ENCODE peak calls at places on chromosome 15, in six cellular contexts. One of them, this sample, is unnamed. For H3K4me1 and H3K27me3, the result is how much of the 10 kb centered on the place peaks cover.

GRCh38 chr15:43277231-43277823 is 10.6 kb upstream of the TGM5 start:
- DNase-seq in CD8-positive, alpha-beta T cell: no peak
- DNase-seq in aorta: no peak
- DNase-seq in right lobe of liver: no peak
- DNase-seq in adrenal gland: no peak
- DNase-seq in colonic mucosa: no peak
- DNase-seq in this sample: no peak

GRCh38 chr15:41796457-41796856 is 22.2 kb downstream of the MAPKBP1 start:
- DNase-seq in colonic mucosa: no peak
- DNase-seq in aorta: no peak
- DNase-seq in CD8-positive, alpha-beta T cell: no peak
- DNase-seq in adrenal gland: no peak
- DNase-seq in right lobe of liver: no peak
- DNase-seq in this sample: no peak

GRCh38 chr15:59398220-59398619 is 25.5 kb upstream of the MYO1E start:
- DNase-seq in adrenal gland: no peak
- DNase-seq in colonic mucosa: no peak
- DNase-seq in right lobe of liver: no peak
- DNase-seq in CD8-positive, alpha-beta T cell: no peak
- DNase-seq in aorta: no peak
- DNase-seq in this sample: no peak

GRCh38 chr15:68691667-68692066 is 112.9 kb downstream of the CORO2B start:
- DNase-seq in colonic mucosa: no peak
- DNase-seq in adrenal gland: no peak
- DNase-seq in CD8-positive, alpha-beta T cell: no peak
- DNase-seq in aorta: no peak
- DNase-seq in right lobe of liver: no peak
- DNase-seq in this sample: peak

GRCh38 chr15:40469776-40470390 is 901 bp upstream of the CHST14 start:
- DNase-seq in colonic mucosa: no peak
- DNase-seq in aorta: peak
- DNase-seq in adrenal gland: no peak
- DNase-seq in right lobe of liver: no peak
- DNase-seq in CD8-positive, alpha-beta T cell: no peak
- DNase-seq in this sample: no peak

GRCh38 chr15:62983956-62984355 is 58.6 kb upstream of the TPM1 start:
- DNase-seq in aorta: no peak
- DNase-seq in adrenal gland: no peak
- DNase-seq in right lobe of liver: no peak
- DNase-seq in colonic mucosa: no peak
- DNase-seq in CD8-positive, alpha-beta T cell: no peak
- DNase-seq in this sample: no peak

GRCh38 chr15:75694241-75695182 is 18.1 kb downstream of the CSPG4 start:
- DNase-seq in adrenal gland: peak
- DNase-seq in CD8-positive, alpha-beta T cell: no peak
- DNase-seq in colonic mucosa: peak
- DNase-seq in right lobe of liver: peak
- DNase-seq in aorta: peak
- DNase-seq in this sample: peak

GRCh38 chr15:78808550-78808949 is 2.7 kb downstream of the ADAMTS7 start:
- DNase-seq in colonic mucosa: peak
- DNase-seq in right lobe of liver: no peak
- DNase-seq in CD8-positive, alpha-beta T cell: no peak
- DNase-seq in adrenal gland: peak
- DNase-seq in aorta: no peak
- DNase-seq in this sample: no peak

GRCh38 chr15:78461171-78461881 is 23.3 kb downstream of the IREB2 start:
- DNase-seq in right lobe of liver: no peak
- DNase-seq in aorta: no peak
- DNase-seq in adrenal gland: no peak
- DNase-seq in colonic mucosa: no peak
- DNase-seq in CD8-positive, alpha-beta T cell: peak
- DNase-seq in this sample: no peak

GRCh38 chr15:78567541-78567940 is 2.2 kb downstream of the CHRNA5 start:
- DNase-seq in right lobe of liver: no peak
- DNase-seq in CD8-positive, alpha-beta T cell: no peak
- DNase-seq in colonic mucosa: no peak
- DNase-seq in adrenal gland: no peak
- DNase-seq in aorta: no peak
- DNase-seq in this sample: no peak

GRCh38 chr15:33154366-33155166 is 39.9 kb downstream of the FMN1 start:
- DNase-seq in adrenal gland: peak
- DNase-seq in CD8-positive, alpha-beta T cell: no peak
- DNase-seq in aorta: no peak
- DNase-seq in colonic mucosa: no peak
- DNase-seq in right lobe of liver: no peak
- DNase-seq in this sample: no peak

GRCh38 chr15:37112171-37112570 is 11.8 kb upstream of the MEIS2 start:
- DNase-seq in right lobe of liver: no peak
- DNase-seq in CD8-positive, alpha-beta T cell: no peak
- DNase-seq in colonic mucosa: no peak
- DNase-seq in aorta: no peak
- DNase-seq in adrenal gland: no peak
- DNase-seq in this sample: no peak

GRCh38 chr15:79164043-79164442 is 73.5 kb upstream of the RASGRF1 start:
- DNase-seq in adrenal gland: no peak
- DNase-seq in colonic mucosa: no peak
- DNase-seq in aorta: no peak
- DNase-seq in CD8-positive, alpha-beta T cell: no peak
- DNase-seq in right lobe of liver: no peak
- DNase-seq in this sample: no peak

GRCh38 chr15:70768247-70768883 is 5.0 kb upstream of the UACA start:
- DNase-seq in adrenal gland: no peak
- DNase-seq in colonic mucosa: no peak
- DNase-seq in right lobe of liver: no peak
- DNase-seq in CD8-positive, alpha-beta T cell: no peak
- DNase-seq in aorta: no peak
- DNase-seq in this sample: no peak

GRCh38 chr15:96121521-96121920 is 209.0 kb upstream of the NR2F2 start:
- DNase-seq in colonic mucosa: no peak
- DNase-seq in aorta: no peak
- DNase-seq in adrenal gland: no peak
- DNase-seq in right lobe of liver: no peak
- DNase-seq in CD8-positive, alpha-beta T cell: no peak
- DNase-seq in this sample: no peak

GRCh38 chr15:29101491-29101890 is 168.1 kb downstream of the NSMCE3 start:
- DNase-seq in adrenal gland: no peak
- DNase-seq in colonic mucosa: no peak
- DNase-seq in right lobe of liver: peak
- DNase-seq in CD8-positive, alpha-beta T cell: no peak
- DNase-seq in aorta: peak
- DNase-seq in this sample: no peak

GRCh38 chr15:94744080-94744793 is 512.9 kb downstream of the MCTP2 start:
- DNase-seq in CD8-positive, alpha-beta T cell: no peak
- DNase-seq in adrenal gland: no peak
- DNase-seq in aorta: no peak
- DNase-seq in colonic mucosa: no peak
- DNase-seq in right lobe of liver: no peak
- DNase-seq in this sample: no peak

GRCh38 chr15:60408438-60409105 is 10.8 kb upstream of the ANXA2 start:
- DNase-seq in adrenal gland: no peak
- DNase-seq in CD8-positive, alpha-beta T cell: no peak
- DNase-seq in aorta: no peak
- DNase-seq in colonic mucosa: no peak
- DNase-seq in right lobe of liver: no peak
- DNase-seq in this sample: no peak

GRCh38 chr15:96344120-96344705 is 13.7 kb downstream of the NR2F2 start:
- DNase-seq in colonic mucosa: peak
- DNase-seq in CD8-positive, alpha-beta T cell: no peak
- DNase-seq in adrenal gland: no peak
- DNase-seq in right lobe of liver: no peak
- DNase-seq in aorta: no peak
- DNase-seq in this sample: no peak

GRCh38 chr15:69414702-69415161 is 583 bp downstream of the KIF23 start:
- DNase-seq in adrenal gland: peak
- DNase-seq in colonic mucosa: peak
- DNase-seq in CD8-positive, alpha-beta T cell: no peak
- DNase-seq in aorta: peak
- DNase-seq in right lobe of liver: no peak
- DNase-seq in this sample: no peak

GRCh38 chr15:79977431-79977940 is 6.5 kb upstream of the BCL2A1 start:
- DNase-seq in CD8-positive, alpha-beta T cell: no peak
- DNase-seq in colonic mucosa: no peak
- DNase-seq in aorta: no peak
- DNase-seq in right lobe of liver: no peak
- DNase-seq in adrenal gland: peak
- DNase-seq in this sample: no peak

GRCh38 chr15:85030301-85031049 is 48.8 kb downstream of the PDE8A start:
- DNase-seq in adrenal gland: peak
- DNase-seq in right lobe of liver: no peak
- DNase-seq in aorta: no peak
- DNase-seq in CD8-positive, alpha-beta T cell: no peak
- DNase-seq in colonic mucosa: no peak
- DNase-seq in this sample: no peak

GRCh38 chr15:84112025-84112424 is 123.5 kb upstream of the GOLGA6L4 start:
- DNase-seq in adrenal gland: no peak
- DNase-seq in aorta: no peak
- DNase-seq in right lobe of liver: no peak
- DNase-seq in colonic mucosa: no peak
- DNase-seq in CD8-positive, alpha-beta T cell: no peak
- DNase-seq in this sample: no peak

GRCh38 chr15:83115410-83115809 is 8.0 kb downstream of the TM6SF1 start:
- DNase-seq in right lobe of liver: no peak
- DNase-seq in aorta: no peak
- DNase-seq in adrenal gland: no peak
- DNase-seq in CD8-positive, alpha-beta T cell: no peak
- DNase-seq in colonic mucosa: no peak
- DNase-seq in this sample: no peak

GRCh38 chr15:68228143-68228970 is 1.2 kb downstream of the CLN6 start:
- DNase-seq in colonic mucosa: no peak
- DNase-seq in CD8-positive, alpha-beta T cell: no peak
- DNase-seq in right lobe of liver: peak
- DNase-seq in aorta: peak
- DNase-seq in adrenal gland: no peak
- DNase-seq in this sample: peak

GRCh38 chr15:87608238-87609028 is 648.1 kb downstream of the NTRK3 start:
- DNase-seq in colonic mucosa: no peak
- DNase-seq in adrenal gland: no peak
- DNase-seq in right lobe of liver: no peak
- DNase-seq in aorta: no peak
- DNase-seq in CD8-positive, alpha-beta T cell: no peak
- DNase-seq in this sample: no peak

GRCh38 chr15:77541421-77542181 is 91.1 kb downstream of the LINGO1 start:
- DNase-seq in right lobe of liver: no peak
- DNase-seq in adrenal gland: no peak
- DNase-seq in aorta: no peak
- DNase-seq in colonic mucosa: no peak
- DNase-seq in CD8-positive, alpha-beta T cell: no peak
- DNase-seq in this sample: peak

GRCh38 chr15:66633346-66633745 is 67.5 kb upstream of the LCTL start:
- DNase-seq in right lobe of liver: peak
- DNase-seq in CD8-positive, alpha-beta T cell: no peak
- DNase-seq in aorta: no peak
- DNase-seq in colonic mucosa: no peak
- DNase-seq in adrenal gland: no peak
- DNase-seq in this sample: no peak

GRCh38 chr15:66635006-66635405 is 67.0 kb upstream of the SMAD6 start:
- DNase-seq in CD8-positive, alpha-beta T cell: no peak
- DNase-seq in colonic mucosa: no peak
- DNase-seq in adrenal gland: no peak
- DNase-seq in aorta: no peak
- DNase-seq in right lobe of liver: no peak
- DNase-seq in this sample: no peak

GRCh38 chr15:66634540-66634939 is 67.5 kb upstream of the SMAD6 start:
- DNase-seq in colonic mucosa: no peak
- DNase-seq in right lobe of liver: peak
- DNase-seq in aorta: no peak
- DNase-seq in CD8-positive, alpha-beta T cell: no peak
- DNase-seq in adrenal gland: no peak
- DNase-seq in this sample: no peak

GRCh38 chr15:66635817-66636216 is 66.2 kb upstream of the SMAD6 start:
- DNase-seq in aorta: no peak
- DNase-seq in CD8-positive, alpha-beta T cell: no peak
- DNase-seq in colonic mucosa: no peak
- DNase-seq in right lobe of liver: peak
- DNase-seq in adrenal gland: no peak
- DNase-seq in this sample: no peak

GRCh38 chr15:66633851-66634250 is 68.1 kb upstream of the LCTL start:
- DNase-seq in colonic mucosa: no peak
- DNase-seq in aorta: no peak
- DNase-seq in right lobe of liver: no peak
- DNase-seq in adrenal gland: no peak
- DNase-seq in CD8-positive, alpha-beta T cell: no peak
- DNase-seq in this sample: no peak
- H3K4me1 ChIP-seq in colonic mucosa: under half
- H3K4me1 ChIP-seq in aorta: under half
- H3K4me1 ChIP-seq in right lobe of liver: under half
- H3K4me1 ChIP-seq in adrenal gland: under half
- H3K4me1 ChIP-seq in CD8-positive, alpha-beta T cell: under half
- H3K4me1 ChIP-seq in this sample: under half

GRCh38 chr15:89749526-89749925 is 1.5 kb downstream of the MESP1 start:
- DNase-seq in right lobe of liver: no peak
- DNase-seq in CD8-positive, alpha-beta T cell: no peak
- DNase-seq in colonic mucosa: no peak
- DNase-seq in aorta: no peak
- DNase-seq in adrenal gland: no peak
- DNase-seq in this sample: no peak
- H3K27me3 ChIP-seq in right lobe of liver: under half
- H3K27me3 ChIP-seq in CD8-positive, alpha-beta T cell: under half
- H3K27me3 ChIP-seq in colonic mucosa: under half
- H3K27me3 ChIP-seq in aorta: under half
- H3K27me3 ChIP-seq in adrenal gland: under half
- H3K27me3 ChIP-seq in this sample: under half

GRCh38 chr15:52486003-52486996 is 42.4 kb downstream of the MYO5A start:
- DNase-seq in right lobe of liver: no peak
- DNase-seq in colonic mucosa: no peak
- DNase-seq in CD8-positive, alpha-beta T cell: no peak
- DNase-seq in aorta: no peak
- DNase-seq in adrenal gland: no peak
- DNase-seq in this sample: no peak

GRCh38 chr15:52483712-52484111 is 45.0 kb downstream of the MYO5A start:
- DNase-seq in aorta: no peak
- DNase-seq in colonic mucosa: no peak
- DNase-seq in CD8-positive, alpha-beta T cell: no peak
- DNase-seq in right lobe of liver: no peak
- DNase-seq in adrenal gland: peak
- DNase-seq in this sample: no peak

GRCh38 chr15:52480990-52481389 is 47.7 kb downstream of the MYO5A start:
- DNase-seq in CD8-positive, alpha-beta T cell: no peak
- DNase-seq in aorta: no peak
- DNase-seq in colonic mucosa: no peak
- DNase-seq in right lobe of liver: no peak
- DNase-seq in adrenal gland: no peak
- DNase-seq in this sample: no peak

GRCh38 chr15:52485290-52485689 is 43.4 kb downstream of the MYO5A start:
- DNase-seq in adrenal gland: no peak
- DNase-seq in colonic mucosa: no peak
- DNase-seq in CD8-positive, alpha-beta T cell: no peak
- DNase-seq in aorta: no peak
- DNase-seq in right lobe of liver: no peak
- DNase-seq in this sample: no peak

GRCh38 chr15:52481915-52482314 is 46.8 kb downstream of the MYO5A start:
- DNase-seq in colonic mucosa: no peak
- DNase-seq in aorta: no peak
- DNase-seq in right lobe of liver: no peak
- DNase-seq in adrenal gland: peak
- DNase-seq in CD8-positive, alpha-beta T cell: peak
- DNase-seq in this sample: no peak
- H3K4me1 ChIP-seq in colonic mucosa: under half
- H3K4me1 ChIP-seq in aorta: under half
- H3K4me1 ChIP-seq in right lobe of liver: under half
- H3K4me1 ChIP-seq in adrenal gland: under half
- H3K4me1 ChIP-seq in CD8-positive, alpha-beta T cell: under half
- H3K4me1 ChIP-seq in this sample: under half

GRCh38 chr15:71889947-71890346 is 79.6 kb downstream of the NR2E3 start:
- DNase-seq in CD8-positive, alpha-beta T cell: no peak
- DNase-seq in colonic mucosa: no peak
- DNase-seq in aorta: no peak
- DNase-seq in adrenal gland: no peak
- DNase-seq in right lobe of liver: no peak
- DNase-seq in this sample: no peak
- H3K27me3 ChIP-seq in CD8-positive, alpha-beta T cell: under half
- H3K27me3 ChIP-seq in colonic mucosa: under half
- H3K27me3 ChIP-seq in aorta: under half
- H3K27me3 ChIP-seq in adrenal gland: under half
- H3K27me3 ChIP-seq in right lobe of liver: under half
- H3K27me3 ChIP-seq in this sample: under half

This sample was measured in stomach.